ENCODE peak calls at places on chromosomes 3 and 15, in eight cellular contexts. S is astrocyte; P is left ventricle myocardium inferior; I is sigmoid colon; Y is aorta; X is CD4-positive, CD25-positive, alpha-beta regulatory T cell; Q is PC-9; B is breast epithelium. H is an unnamed sample. For H3K4me1 and H3K36me3, the result is how much of the 10 kb centered on the place peaks cover.

GRCh38 chr3:1693145-1693544 is 405.5 kb upstream of the CNTN4 start:
- DNase-seq in S (no peak), P (no peak), I (no peak), Y (no peak), X (no peak), Q (no peak), B (no peak), H (no peak)

GRCh38 chr3:102529452-102529851 is 94.6 kb downstream of the ZPLD1 start:
- DNase-seq in S (no peak), P (no peak), I (no peak), Y (no peak), X (no peak), Q (no peak), B (no peak), H (no peak)

GRCh38 chr3:29649815-29650547 is 369.1 kb downstream of the RBMS3 start:
- DNase-seq in S (peak), P (peak), I (no peak), Y (peak), X (no peak), Q (no peak), B (no peak), H (no peak)

GRCh38 chr15:98853161-98853560 is 154.4 kb downstream of the PGPEP1L start:
- DNase-seq in S (peak), P (peak), I (peak), Y (peak), X (peak), Q (peak), B (peak), H (peak)

GRCh38 chr3:142999881-143000280 is 1.5 kb upstream of the U2SURP start:
- DNase-seq in S (peak), P (no peak), I (no peak), Y (no peak), X (no peak), Q (no peak), B (no peak), H (no peak)

GRCh38 chr3:71586810-71587242 is 3.3 kb upstream of the FOXP1 start:
- DNase-seq in S (no peak), P (no peak), I (no peak), Y (no peak), X (no peak), Q (no peak), B (no peak), H (no peak)

GRCh38 chr15:68057758-68058157 is 3.6 kb downstream of the PIAS1 start:
- DNase-seq in S (no peak), P (no peak), I (no peak), Y (no peak), X (no peak), Q (no peak), B (no peak), H (no peak)

GRCh38 chr15:51243774-51244173 is 94.6 kb downstream of the CYP19A1 start:
- DNase-seq in S (no peak), P (no peak), I (no peak), Y (no peak), X (no peak), Q (no peak), B (no peak), H (no peak)

GRCh38 chr3:170054204-170054603 is 16.4 kb downstream of the GPR160 start:
- DNase-seq in S (no peak), P (no peak), I (no peak), Y (no peak), X (peak), Q (peak), B (no peak), H (peak)

GRCh38 chr3:107525954-107526305 is 3.2 kb downstream of the BBX start:
- DNase-seq in S (no peak), P (no peak), I (no peak), Y (no peak), X (no peak), Q (no peak), B (no peak), H (no peak)

GRCh38 chr3:71117572-71118247 is 465.8 kb downstream of the FOXP1 start:
- DNase-seq in S (peak), P (no peak), I (no peak), Y (no peak), X (no peak), Q (no peak), B (no peak), H (no peak)

GRCh38 chr3:170740726-170741591 is 129.0 kb downstream of the RPL22L1 start:
- DNase-seq in S (peak), P (peak), I (peak), Y (peak), X (no peak), Q (peak), B (peak), H (peak)

GRCh38 chr3:170808041-170808440 is 62.0 kb downstream of the RPL22L1 start:
- DNase-seq in S (no peak), P (no peak), I (no peak), Y (no peak), X (no peak), Q (no peak), B (no peak), H (no peak)

GRCh38 chr3:56970401-56971002 is 90.0 kb upstream of the SPATA12 start:
- DNase-seq in S (peak), P (no peak), I (no peak), Y (no peak), X (no peak), Q (no peak), B (no peak), H (no peak)

GRCh38 chr15:37837276-37837675 is 97.2 kb upstream of the TMCO5A start:
- DNase-seq in S (peak), P (no peak), I (no peak), Y (no peak), X (no peak), Q (no peak), B (no peak), H (no peak)

GRCh38 chr15:40567111-40567510 is 2.0 kb upstream of the RPUSD2 start:
- DNase-seq in S (no peak), P (no peak), I (no peak), Y (no peak), X (no peak), Q (no peak), B (no peak), H (no peak)

GRCh38 chr3:167895684-167896083 is 160.2 kb downstream of the SERPINI1 start:
- DNase-seq in S (no peak), P (no peak), I (no peak), Y (no peak), X (no peak), Q (no peak), B (no peak), H (no peak)

GRCh38 chr3:197682713-197683112 is 54.0 kb downstream of the RUBCN start:
- DNase-seq in S (no peak), P (no peak), I (no peak), Y (no peak), X (no peak), Q (no peak), B (no peak), H (no peak)

GRCh38 chr3:155870945-155871745 is 695 bp downstream of the GMPS start:
- DNase-seq in S (no peak), P (peak), I (peak), Y (peak), X (peak), Q (peak), B (peak), H (peak)

GRCh38 chr15:71207141-71207540 is 91.9 kb downstream of the THSD4 start:
- DNase-seq in S (peak), P (no peak), I (no peak), Y (no peak), X (no peak), Q (no peak), B (no peak), H (no peak)

GRCh38 chr3:127761101-127761802 is 61.1 kb downstream of the MGLL start:
- DNase-seq in S (no peak), P (no peak), I (no peak), Y (peak), X (no peak), Q (no peak), B (no peak), H (no peak)

GRCh38 chr3:131555456-131555855 is 52.7 kb upstream of the MRPL3 start:
- DNase-seq in S (peak), P (no peak), I (no peak), Y (no peak), X (no peak), Q (no peak), B (no peak), H (no peak)

GRCh38 chr3:147404800-147405551 is 1.4 kb downstream of the ZIC4 start:
- DNase-seq in S (no peak), P (no peak), I (no peak), Y (no peak), X (no peak), Q (no peak), B (no peak), H (no peak)

GRCh38 chr3:81581966-81582599 is 179.4 kb downstream of the GBE1 start:
- DNase-seq in S (peak), P (no peak), I (no peak), Y (no peak), X (peak), Q (no peak), B (no peak), H (no peak)

GRCh38 chr3:105866656-105867653 is 1.9 kb downstream of the CBLB start:
- DNase-seq in S (peak), P (no peak), I (peak), Y (no peak), X (peak), Q (no peak), B (no peak), H (no peak)

GRCh38 chr3:107263269-107264021 is 113.8 kb upstream of the CCDC54 start:
- DNase-seq in S (no peak), P (no peak), I (no peak), Y (no peak), X (no peak), Q (no peak), B (no peak), H (no peak)

GRCh38 chr15:32994810-32995424 is 199.6 kb downstream of the FMN1 start:
- DNase-seq in S (peak), P (no peak), I (no peak), Y (no peak), X (peak), Q (no peak), B (no peak), H (no peak)

GRCh38 chr15:25170781-25171110 is 216.0 kb downstream of the SNRPN start:
- DNase-seq in S (no peak), P (no peak), I (peak), Y (peak), X (no peak), Q (no peak), B (no peak), H (no peak)

GRCh38 chr3:105513042-105513441 is 146.3 kb downstream of the ALCAM start:
- DNase-seq in S (peak), P (no peak), I (no peak), Y (no peak), X (no peak), Q (no peak), B (no peak), H (no peak)

GRCh38 chr3:13461169-13462124 is 18.7 kb upstream of the HDAC11 start:
- DNase-seq in S (no peak), P (peak), I (no peak), Y (peak), X (peak), Q (no peak), B (no peak), H (no peak)

GRCh38 chr3:80213076-80213475 is 445.3 kb upstream of the ROBO1 start:
- DNase-seq in S (no peak), P (no peak), I (no peak), Y (no peak), X (no peak), Q (no peak), B (no peak), H (no peak)
- H3K4me1 ChIP-seq in S (under half), P (under half), I (under half), Y (under half), X (under half), Q (under half), B (under half), H (under half)

DNA sequence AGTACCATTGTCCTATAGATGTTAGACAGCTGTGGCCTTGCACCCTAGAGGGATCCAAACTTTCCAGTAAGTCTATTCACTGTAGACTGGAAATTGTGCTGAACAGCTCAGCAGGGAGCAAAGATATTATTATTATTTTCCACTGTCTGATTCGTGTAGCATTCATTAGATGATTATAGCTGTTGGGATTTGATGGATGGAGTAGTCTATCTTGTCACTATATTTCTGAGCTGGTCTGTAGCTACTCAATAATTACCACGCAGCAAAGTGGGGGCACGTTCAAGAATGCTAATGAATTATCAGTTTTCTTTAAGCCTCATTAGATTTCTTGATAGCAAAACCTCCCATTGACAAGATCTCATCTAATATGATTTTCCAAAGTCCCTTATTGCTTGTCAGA is 113.2 kb downstream of the RTP4 start:
- DNase-seq in S (no peak), P (no peak), I (no peak), Y (no peak), X (no peak), Q (no peak), B (no peak), H (no peak)
- H3K36me3 ChIP-seq in S (under half), P (under half), I (under half), Y (under half), X (under half), Q (under half), B (under half), H (under half)

GRCh38 chr15:83653288-83653638 is 660 bp upstream of the ADAMTSL3 start:
- DNase-seq in S (no peak), P (no peak), I (no peak), Y (no peak), X (no peak), Q (no peak), B (no peak), H (no peak)
- H3K4me3 ChIP-seq in S (no peak), P (peak), I (peak), Y (no peak), X (no peak), Q (no peak), B (no peak), H (peak)

DNA sequence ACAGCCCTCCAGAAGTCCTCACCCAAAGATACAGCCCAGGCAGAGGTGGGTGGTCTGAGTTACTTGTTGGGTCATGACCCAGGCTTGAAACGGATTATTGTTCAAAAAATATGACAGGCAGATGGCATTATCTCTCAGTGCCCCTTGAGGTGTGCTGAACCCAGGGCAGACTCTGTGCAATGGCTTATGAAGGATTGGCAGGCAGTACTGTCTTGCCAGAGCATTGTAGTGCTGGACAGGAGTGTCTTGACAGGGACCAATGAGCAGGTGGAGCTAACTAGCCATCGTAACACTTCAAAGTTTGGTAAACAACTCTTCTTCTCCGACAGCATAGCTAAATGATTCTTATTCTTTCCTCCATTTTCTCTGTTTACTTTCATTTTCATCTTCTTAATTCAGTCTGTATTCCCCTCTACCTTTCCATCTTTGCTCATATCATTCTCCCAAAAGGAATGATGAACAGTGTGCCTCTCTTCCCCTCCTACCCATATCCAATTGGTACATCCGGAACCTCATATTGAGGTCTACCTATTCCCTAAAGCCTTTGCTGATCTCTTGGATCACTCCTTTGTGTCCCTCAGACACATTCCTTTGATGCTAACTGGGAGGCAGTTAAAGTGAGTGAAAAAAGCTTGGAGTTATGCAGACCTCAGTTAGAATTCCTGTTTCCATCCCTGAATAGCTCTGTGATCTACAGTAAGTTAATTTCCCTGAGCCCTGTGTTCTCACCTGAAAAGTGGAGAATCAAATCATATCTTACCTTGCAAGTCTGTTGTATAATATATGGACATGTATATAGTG is 2.6 kb upstream of the IL20RB start:
- DNase-seq in S (peak), P (no peak), I (no peak), Y (no peak), X (no peak), Q (no peak), B (no peak), H (no peak)
- H3K4me1 ChIP-seq in S (under half), P (under half), I (under half), Y (under half), X (under half), Q (half or more), B (under half), H (under half)

GRCh38 chr15:56126409-56126808 is 117.3 kb downstream of the RFX7 start:
- DNase-seq in S (no peak), P (no peak), I (no peak), Y (no peak), X (no peak), Q (no peak), B (no peak), H (no peak)

GRCh38 chr15:56128081-56128480 is 115.6 kb downstream of the RFX7 start:
- DNase-seq in S (peak), P (no peak), I (no peak), Y (no peak), X (no peak), Q (no peak), B (no peak), H (no peak)

DNA sequence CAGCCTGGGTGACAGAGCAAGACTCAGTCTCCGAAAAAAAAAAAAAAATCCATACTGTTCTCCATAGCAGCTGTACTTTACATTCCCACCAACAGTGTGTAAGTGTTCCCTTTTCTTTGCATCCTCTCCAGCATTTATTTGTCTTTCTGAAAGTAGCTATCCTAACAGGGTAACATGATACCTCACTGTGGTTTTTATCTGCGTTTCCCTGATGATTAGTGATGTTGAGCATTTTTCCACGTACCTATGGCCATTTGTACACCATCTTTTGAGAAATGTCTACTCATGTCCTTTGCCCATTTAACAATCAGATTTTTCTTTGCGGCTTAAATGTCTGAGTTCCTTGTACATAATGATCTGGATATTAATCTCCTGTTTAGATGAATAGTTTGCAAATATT is 119.3 kb downstream of the RFX7 start:
- DNase-seq in S (peak), P (no peak), I (no peak), Y (no peak), X (no peak), Q (no peak), B (no peak), H (no peak)
- H3K36me3 ChIP-seq in S (under half), P (under half), I (under half), Y (under half), X (under half), Q (under half), B (under half), H (under half)

GRCh38 chr15:62165029-62165792 is at the start of gene C2CD4B:
- DNase-seq in S (no peak), P (peak), I (no peak), Y (no peak), X (peak), Q (no peak), B (peak), H (peak)

GRCh38 chr15:62164500-62165028 is 521 bp downstream of the C2CD4B start:
- DNase-seq in S (no peak), P (peak), I (no peak), Y (no peak), X (peak), Q (no peak), B (no peak), H (no peak)

GRCh38 chr15:62165793-62166380 is 802 bp upstream of the C2CD4B start:
- DNase-seq in S (no peak), P (no peak), I (no peak), Y (no peak), X (no peak), Q (no peak), B (no peak), H (no peak)

GRCh38 chr15:62163397-62163796 is 1.7 kb downstream of the C2CD4B start:
- DNase-seq in S (no peak), P (no peak), I (no peak), Y (no peak), X (no peak), Q (no peak), B (no peak), H (no peak)

GRCh38 chr15:62163847-62164499 is 1.1 kb downstream of the C2CD4B start:
- DNase-seq in S (no peak), P (peak), I (no peak), Y (no peak), X (peak), Q (no peak), B (no peak), H (no peak)
- H3K4me3 ChIP-seq in S (no peak), P (peak), I (peak), Y (peak), X (no peak), Q (no peak), B (peak), H (peak)

GRCh38 chr3:150756491-150757059 is 6.4 kb downstream of the SIAH2 start:
- DNase-seq in S (no peak), P (no peak), I (no peak), Y (no peak), X (no peak), Q (no peak), B (no peak), H (no peak)

GRCh38 chr3:150755902-150756301 is 7.1 kb downstream of the SIAH2 start:
- DNase-seq in S (no peak), P (no peak), I (no peak), Y (no peak), X (no peak), Q (no peak), B (no peak), H (no peak)

GRCh38 chr3:150757364-150757763 is 5.6 kb downstream of the SIAH2 start:
- DNase-seq in S (no peak), P (no peak), I (no peak), Y (no peak), X (no peak), Q (no peak), B (no peak), H (no peak)

GRCh38 chr3:150757768-150758167 is 5.2 kb downstream of the SIAH2 start:
- DNase-seq in S (no peak), P (no peak), I (no peak), Y (no peak), X (no peak), Q (no peak), B (no peak), H (no peak)

DNA sequence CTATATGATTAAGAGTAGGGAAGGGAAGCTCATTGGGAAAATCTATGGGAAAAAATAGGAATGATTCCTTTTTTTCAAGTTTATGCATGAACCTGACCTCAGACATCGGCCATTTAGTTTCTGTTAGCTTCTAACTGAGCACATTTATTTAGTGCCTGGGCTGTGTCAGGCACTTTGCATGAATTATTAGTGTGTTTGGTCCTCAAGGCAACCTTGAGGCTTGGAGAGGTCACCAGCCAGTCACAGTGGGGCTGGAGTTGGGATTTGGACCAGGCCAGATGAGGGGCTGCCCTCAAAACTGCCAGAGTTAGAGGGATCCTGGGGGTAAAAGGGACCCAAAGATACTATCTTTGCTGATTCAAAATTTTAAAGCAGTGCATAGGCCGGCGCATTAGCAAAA is 8.1 kb downstream of the SIAH2 start:
- DNase-seq in S (no peak), P (no peak), I (no peak), Y (no peak), X (no peak), Q (no peak), B (no peak), H (no peak)
- H3K4me1 ChIP-seq in S (under half), P (half or more), I (half or more), Y (under half), X (under half), Q (under half), B (under half), H (half or more)